ENCODE peak calls at places on chromosomes 2 and 18, in ten cellular contexts. W is CD4-positive, alpha-beta memory T cell; D is right cardiac atrium; F is HT1080; R is COR-L47; A is amygdala; P is sciatic nerve; C is CD4-positive, alpha-beta T cell; Y is activated T-helper 1 cell treated with anti-CD3 and anti-CD28 coated beads, Interleukin-2, amount 50 U/mL, for 16 hours; X is activated CD8-positive, alpha-beta memory T cell treated with anti-CD3 and anti-CD28 coated beads, Interleukin-2, amount 50 U/mL, for 4 hours. H is an unnamed sample.

GRCh38 chr2:99481941-99482340 is 7.9 kb downstream of the REV1 start:
- DNase-seq in W (no peak), D (no peak), F (peak), R (no peak), A (no peak), P (no peak), C (no peak), Y (no peak), X (no peak), H (no peak)

GRCh38 chr18:78169487-78169886 is 810.1 kb upstream of the SALL3 start:
- DNase-seq in W (no peak), D (no peak), F (no peak), R (peak), A (no peak), P (no peak), C (no peak), Y (no peak), X (no peak), H (no peak)

GRCh38 chr2:85022232-85022631 is 51.3 kb downstream of the KCMF1 start:
- DNase-seq in W (no peak), D (no peak), F (no peak), R (no peak), A (no peak), P (no peak), C (no peak), Y (no peak), X (no peak), H (no peak)

GRCh38 chr2:218432676-218433365 is 13.9 kb downstream of the VIL1 start:
- DNase-seq in W (no peak), D (no peak), F (no peak), R (no peak), A (no peak), P (no peak), C (no peak), Y (no peak), X (no peak), H (no peak)

GRCh38 chr2:218991674-218992168 is 1.5 kb downstream of the CRYBA2 start:
- DNase-seq in W (no peak), D (no peak), F (no peak), R (no peak), A (no peak), P (no peak), C (no peak), Y (no peak), X (no peak), H (no peak)

GRCh38 chr2:443754-444153 is 155.9 kb upstream of the ALKAL2 start:
- DNase-seq in W (no peak), D (no peak), F (no peak), R (no peak), A (no peak), P (no peak), C (no peak), Y (no peak), X (no peak), H (no peak)

GRCh38 chr2:240232264-240232915 is 91.9 kb upstream of the OTOS start:
- DNase-seq in W (no peak), D (no peak), F (no peak), R (no peak), A (no peak), P (no peak), C (no peak), Y (no peak), X (no peak), H (no peak)

GRCh38 chr18:25467226-25468065 is 115.5 kb upstream of the ZNF521 start:
- DNase-seq in W (no peak), D (peak), F (peak), R (no peak), A (no peak), P (peak), C (no peak), Y (no peak), X (no peak), H (peak)

GRCh38 chr2:204645018-204645775 is 99.9 kb downstream of the PARD3B start:
- DNase-seq in W (no peak), D (no peak), F (peak), R (no peak), A (no peak), P (no peak), C (no peak), Y (no peak), X (no peak), H (no peak)

GRCh38 chr2:208346756-208347155 is 59.8 kb upstream of the PTH2R start:
- DNase-seq in W (no peak), D (no peak), F (no peak), R (no peak), A (no peak), P (no peak), C (no peak), Y (no peak), X (no peak), H (no peak)

GRCh38 chr2:61898810-61899209 is 6.7 kb upstream of the COMMD1 start:
- DNase-seq in W (no peak), D (no peak), F (peak), R (no peak), A (no peak), P (no peak), C (no peak), Y (no peak), X (no peak), H (no peak)

GRCh38 chr2:96663829-96664228 is 21.3 kb downstream of the FER1L5 start:
- DNase-seq in W (no peak), D (no peak), F (no peak), R (no peak), A (no peak), P (no peak), C (no peak), Y (no peak), X (no peak), H (no peak)

GRCh38 chr18:2515408-2515807 is 55.9 kb downstream of the METTL4 start:
- DNase-seq in W (no peak), D (no peak), F (peak), R (no peak), A (no peak), P (no peak), C (no peak), Y (no peak), X (no peak), H (no peak)

GRCh38 chr18:55861266-55861665 is 273.3 kb upstream of the TCF4 start:
- DNase-seq in W (no peak), D (no peak), F (peak), R (peak), A (peak), P (no peak), C (no peak), Y (no peak), X (no peak), H (no peak)

GRCh38 chr18:24992491-24992890 is 359.5 kb downstream of the ZNF521 start:
- DNase-seq in W (no peak), D (no peak), F (peak), R (no peak), A (no peak), P (no peak), C (no peak), Y (no peak), X (no peak), H (no peak)

GRCh38 chr2:206616141-206616540 is 26.1 kb upstream of the FAM237A start:
- DNase-seq in W (no peak), D (no peak), F (peak), R (no peak), A (no peak), P (no peak), C (no peak), Y (no peak), X (no peak), H (no peak)

GRCh38 chr18:42157878-42158277 is 202.8 kb downstream of the PIK3C3 start:
- DNase-seq in W (no peak), D (no peak), F (no peak), R (no peak), A (no peak), P (no peak), C (no peak), Y (no peak), X (no peak), H (no peak)

GRCh38 chr2:179417436-179417949 is 152.9 kb upstream of the SESTD1 start:
- DNase-seq in W (no peak), D (no peak), F (no peak), R (peak), A (no peak), P (no peak), C (no peak), Y (no peak), X (no peak), H (no peak)

GRCh38 chr2:157874278-157874825 is 1.8 kb downstream of the ACVR1 start:
- DNase-seq in W (no peak), D (peak), F (no peak), R (no peak), A (no peak), P (no peak), C (no peak), Y (no peak), X (no peak), H (peak)

GRCh38 chr18:3246636-3247242 is 862 bp upstream of the MYL12A start:
- DNase-seq in W (no peak), D (peak), F (peak), R (no peak), A (no peak), P (peak), C (no peak), Y (no peak), X (no peak), H (peak)

GRCh38 chr18:58176915-58177717 is 133.1 kb downstream of the NEDD4L start:
- DNase-seq in W (no peak), D (no peak), F (peak), R (no peak), A (no peak), P (no peak), C (no peak), Y (no peak), X (no peak), H (no peak)

GRCh38 chr2:233100192-233100998 is 40.3 kb downstream of the INPP5D start:
- DNase-seq in W (peak), D (no peak), F (no peak), R (no peak), A (no peak), P (no peak), C (peak), Y (no peak), X (peak), H (no peak)

GRCh38 chr2:210177769-210178168 is 6.6 kb upstream of the KANSL1L start:
- DNase-seq in W (no peak), D (no peak), F (no peak), R (no peak), A (no peak), P (no peak), C (no peak), Y (no peak), X (no peak), H (no peak)

GRCh38 chr2:18149660-18150246 is 271.3 kb downstream of the KCNS3 start:
- DNase-seq in W (no peak), D (no peak), F (peak), R (peak), A (no peak), P (no peak), C (no peak), Y (no peak), X (no peak), H (no peak)

GRCh38 chr2:222025891-222026271 is 272.9 kb downstream of the PAX3 start:
- DNase-seq in W (no peak), D (no peak), F (no peak), R (peak), A (no peak), P (no peak), C (no peak), Y (no peak), X (no peak), H (no peak)

GRCh38 chr2:16507655-16508054 is 158.0 kb downstream of the CYRIA start:
- DNase-seq in W (no peak), D (no peak), F (no peak), R (no peak), A (no peak), P (no peak), C (no peak), Y (no peak), X (no peak), H (peak)

GRCh38 chr2:217301142-217301541 is 441.3 kb upstream of the TNP1 start:
- DNase-seq in W (no peak), D (no peak), F (no peak), R (no peak), A (no peak), P (no peak), C (no peak), Y (no peak), X (no peak), H (no peak)

GRCh38 chr2:97267411-97268074 is 154.6 kb downstream of the ANKRD36 start:
- DNase-seq in W (no peak), D (peak), F (no peak), R (no peak), A (no peak), P (peak), C (no peak), Y (no peak), X (peak), H (peak)

GRCh38 chr2:241132549-241133435 is 16.5 kb downstream of the PASK start:
- DNase-seq in W (no peak), D (no peak), F (no peak), R (no peak), A (no peak), P (peak), C (no peak), Y (no peak), X (no peak), H (no peak)